ENCODE peak calls at places on chromosome 20, in six cellular contexts. O is retinal pigment epithelial cell; B is stimulated activated CD4-positive, alpha-beta T cell treated with anti-CD3 and anti-CD28 coated beads, Interleukin-4, amount 100 ng/mL, for 4 hours; R is tibial nerve; A is adipocyte; X is LoVo. Q is an unnamed sample.

GRCh38 chr20:39109933-39110818 is 148.0 kb downstream of the DHX35 start:
- DNase-seq in O (no peak), B (no peak), R (no peak), A (no peak), X (no peak), Q (peak)

GRCh38 chr20:17648306-17648646 is 33.8 kb downstream of the RRBP1 start:
- DNase-seq in O (no peak), B (no peak), R (no peak), A (no peak), X (no peak), Q (no peak)

GRCh38 chr20:43397147-43397546 is 60.5 kb upstream of the SRSF6 start:
- DNase-seq in O (no peak), B (no peak), R (no peak), A (peak), X (no peak), Q (no peak)

GRCh38 chr20:49399329-49399728 is 83.1 kb downstream of the KCNB1 start:
- DNase-seq in O (no peak), B (no peak), R (peak), A (peak), X (no peak), Q (no peak)

GRCh38 chr20:44494266-44494665 is 18.6 kb downstream of the TTPAL start:
- DNase-seq in O (no peak), B (no peak), R (no peak), A (peak), X (no peak), Q (no peak)

GRCh38 chr20:4916991-4917881 is 84.1 kb downstream of the SLC23A2 start:
- DNase-seq in O (peak), B (no peak), R (no peak), A (peak), X (peak), Q (peak)

GRCh38 chr20:19260412-19261090 is 48.1 kb downstream of the SLC24A3 start:
- DNase-seq in O (no peak), B (no peak), R (no peak), A (no peak), X (no peak), Q (peak)

GRCh38 chr20:50649587-50649986 is 41.8 kb downstream of the RIPOR3 start:
- DNase-seq in O (no peak), B (no peak), R (no peak), A (no peak), X (no peak), Q (peak)

GRCh38 chr20:9518776-9519175 is 4.4 kb downstream of the LAMP5 start:
- DNase-seq in O (no peak), B (no peak), R (no peak), A (no peak), X (no peak), Q (no peak)

GRCh38 chr20:40511478-40511877 is 177.6 kb downstream of the MAFB start:
- DNase-seq in O (no peak), B (no peak), R (peak), A (no peak), X (no peak), Q (no peak)

GRCh38 chr20:63653041-63653973 is at the start of gene STMN3:
- DNase-seq in O (peak), B (peak), R (peak), A (peak), X (peak), Q (peak)

GRCh38 chr20:51211191-51211590 is 188.3 kb upstream of the KCNG1 start:
- DNase-seq in O (no peak), B (no peak), R (no peak), A (no peak), X (no peak), Q (no peak)

GRCh38 chr20:38304845-38305447 is 990 bp downstream of the BPI start:
- DNase-seq in O (no peak), B (no peak), R (no peak), A (peak), X (no peak), Q (peak)

GRCh38 chr20:50815162-50815989 is 20.5 kb downstream of the BCAS4 start:
- DNase-seq in O (no peak), B (no peak), R (no peak), A (peak), X (no peak), Q (no peak)

GRCh38 chr20:49620364-49621240 is 52.7 kb upstream of the PTGIS start:
- DNase-seq in O (no peak), B (no peak), R (no peak), A (peak), X (no peak), Q (peak)

GRCh38 chr20:57654363-57654997 is 34.3 kb upstream of the ZBP1 start:
- DNase-seq in O (peak), B (peak), R (no peak), A (peak), X (peak), Q (peak)

GRCh38 chr20:64101731-64102621 is 5.4 kb downstream of the NPBWR2 start:
- DNase-seq in O (no peak), B (peak), R (no peak), A (peak), X (peak), Q (peak)

GRCh38 chr20:52103469-52103910 is 88.1 kb downstream of the ZFP64 start:
- DNase-seq in O (no peak), B (no peak), R (no peak), A (peak), X (no peak), Q (peak)

GRCh38 chr20:59765599-59766177 is 161.3 kb downstream of the PHACTR3 start:
- DNase-seq in O (no peak), B (no peak), R (no peak), A (peak), X (peak), Q (peak)

GRCh38 chr20:24768226-24768625 is 180.8 kb upstream of the CST7 start:
- DNase-seq in O (no peak), B (no peak), R (no peak), A (no peak), X (no peak), Q (no peak)

GRCh38 chr20:9110916-9111432 is 42.1 kb downstream of the PLCB4 start:
- DNase-seq in O (no peak), B (no peak), R (no peak), A (peak), X (no peak), Q (no peak)

GRCh38 chr20:20167704-20168103 is 115.4 kb downstream of the CFAP61 start:
- DNase-seq in O (no peak), B (no peak), R (no peak), A (no peak), X (no peak), Q (no peak)

GRCh38 chr20:843908-844307 is 10.4 kb downstream of the FAM110A start:
- DNase-seq in O (no peak), B (no peak), R (no peak), A (no peak), X (no peak), Q (no peak)

GRCh38 chr20:61973515-61974356 is 91.9 kb downstream of the TAF4 start:
- DNase-seq in O (no peak), B (no peak), R (no peak), A (no peak), X (no peak), Q (no peak)

GRCh38 chr20:63072231-63072791 is 65.5 kb upstream of the BHLHE23 start:
- DNase-seq in O (no peak), B (no peak), R (no peak), A (no peak), X (no peak), Q (no peak)

GRCh38 chr20:924639-925038 is 8.5 kb upstream of the ANGPT4 start:
- DNase-seq in O (no peak), B (no peak), R (no peak), A (no peak), X (no peak), Q (no peak)

GRCh38 chr20:34562643-34563042 is 4.1 kb downstream of the MAP1LC3A start:
- DNase-seq in O (no peak), B (no peak), R (no peak), A (peak), X (no peak), Q (peak)

GRCh38 chr20:709421-709820 is 33.8 kb upstream of the SCRT2 start:
- DNase-seq in O (no peak), B (no peak), R (no peak), A (peak), X (no peak), Q (no peak)

GRCh38 chr20:42432485-42432884 is 757.2 kb downstream of the PTPRT start:
- DNase-seq in O (no peak), B (no peak), R (no peak), A (no peak), X (no peak), Q (peak)

GRCh38 chr20:58017237-58017969 is 211.1 kb downstream of the ANKRD60 start:
- DNase-seq in O (no peak), B (no peak), R (peak), A (peak), X (peak), Q (peak)

GRCh38 chr20:1500496-1500895 is 9.3 kb upstream of the SIRPB2 start:
- DNase-seq in O (no peak), B (no peak), R (no peak), A (no peak), X (no peak), Q (peak)

GRCh38 chr20:18005990-18006364 is 37.2 kb downstream of the MGME1 start:
- DNase-seq in O (no peak), B (no peak), R (no peak), A (no peak), X (no peak), Q (no peak)

GRCh38 chr20:9615766-9616454 is 101.5 kb downstream of the LAMP5 start:
- DNase-seq in O (no peak), B (no peak), R (no peak), A (no peak), X (no peak), Q (no peak)

GRCh38 chr20:57462781-57463180 is 62.2 kb downstream of the CTCFL start:
- DNase-seq in O (no peak), B (no peak), R (no peak), A (no peak), X (no peak), Q (no peak)

GRCh38 chr20:58075565-58075964 is 152.9 kb downstream of the ANKRD60 start:
- DNase-seq in O (no peak), B (no peak), R (no peak), A (no peak), X (no peak), Q (no peak)

GRCh38 chr20:6164421-6165341 is 41.9 kb upstream of the FERMT1 start:
- DNase-seq in O (peak), B (no peak), R (no peak), A (no peak), X (peak), Q (peak)

GRCh38 chr20:23205656-23206055 is 119.5 kb upstream of the CD93 start:
- DNase-seq in O (no peak), B (no peak), R (peak), A (peak), X (no peak), Q (peak)

GRCh38 chr20:25178563-25179438 is 16.7 kb upstream of the ENTPD6 start:
- DNase-seq in O (peak), B (no peak), R (no peak), A (peak), X (peak), Q (peak)

GRCh38 chr20:36408219-36408618 is 102.1 kb downstream of the DLGAP4 start:
- DNase-seq in O (no peak), B (no peak), R (no peak), A (no peak), X (peak), Q (no peak)

Q was measured in left kidney.